ENCODE peak calls at places on chromosomes 7 and 10, in seven cellular contexts. E, Y, J, T, D, X and G are unnamed samples.

GRCh38 chr10:27783660-27784059 is 38.0 kb upstream of the MKX start:
- DNase-seq in T (peak), Y (peak), X (no peak), J (peak), D (peak), E (peak), G (peak)

GRCh38 chr10:96038476-96039387 is 4.7 kb upstream of the CCNJ start:
- DNase-seq in X (no peak), D (no peak), T (no peak), J (no peak), E (no peak), Y (no peak), G (no peak)

GRCh38 chr7:93011351-93012294 is 106.2 kb downstream of the SAMD9 start:
- DNase-seq in Y (no peak), T (no peak), J (peak), X (no peak), D (no peak), E (no peak), G (no peak)

GRCh38 chr10:1652151-1652550 is 85.2 kb downstream of the ADARB2 start:
- DNase-seq in J (no peak), X (no peak), E (no peak), T (no peak), Y (no peak), D (no peak), G (no peak)

GRCh38 chr7:101823086-101823485 is 5.7 kb downstream of the CUX1 start:
- DNase-seq in T (no peak), Y (no peak), X (no peak), E (no peak), J (no peak), D (no peak), G (no peak)

GRCh38 chr7:149225106-149225505 is 14.3 kb upstream of the ZNF212 start:
- DNase-seq in J (no peak), X (no peak), Y (no peak), D (no peak), T (no peak), E (no peak), G (no peak)

GRCh38 chr10:19133992-19134391 is 85.4 kb downstream of the MALRD1 start:
- DNase-seq in E (no peak), X (no peak), T (no peak), J (no peak), Y (no peak), D (no peak), G (no peak)

GRCh38 chr7:112449353-112449752 is 907 bp upstream of the IFRD1 start:
- DNase-seq in J (peak), X (no peak), Y (no peak), E (peak), T (peak), D (peak), G (no peak)

GRCh38 chr10:96721207-96721572 is 876 bp upstream of the PIK3AP1 start:
- DNase-seq in E (no peak), T (no peak), X (no peak), Y (no peak), D (no peak), J (no peak), G (no peak)